ENCODE peak calls at places on chromosome 19, in eight cellular contexts. One of them, this sample, is unnamed. For H3K4me1 and H3K36me3, the result is how much of the 10 kb centered on the place peaks cover.

GRCh38 chr19:58059681-58060080 is 599 bp downstream of the ZNF135 start:
- DNase-seq in heart right ventricle: peak
- DNase-seq in vagina: no peak
- DNase-seq in left ventricle myocardium inferior: no peak
- DNase-seq in mesendoderm: no peak
- DNase-seq in CD4-positive, alpha-beta memory T cell: no peak
- DNase-seq in tibial artery: no peak
- DNase-seq in stomach: no peak
- DNase-seq in this sample: no peak

GRCh38 chr19:29484876-29485275 is 40.9 kb upstream of the VSTM2B start:
- DNase-seq in stomach: no peak
- DNase-seq in heart right ventricle: no peak
- DNase-seq in mesendoderm: no peak
- DNase-seq in vagina: peak
- DNase-seq in left ventricle myocardium inferior: no peak
- DNase-seq in tibial artery: no peak
- DNase-seq in CD4-positive, alpha-beta memory T cell: no peak
- DNase-seq in this sample: no peak

GRCh38 chr19:55490478-55491436 is 2.5 kb downstream of the SSC5D start:
- DNase-seq in mesendoderm: no peak
- DNase-seq in heart right ventricle: no peak
- DNase-seq in vagina: no peak
- DNase-seq in left ventricle myocardium inferior: no peak
- DNase-seq in CD4-positive, alpha-beta memory T cell: no peak
- DNase-seq in stomach: no peak
- DNase-seq in tibial artery: no peak
- DNase-seq in this sample: no peak

GRCh38 chr19:29909545-29909944 is 32.5 kb upstream of the URI1 start:
- DNase-seq in stomach: no peak
- DNase-seq in tibial artery: no peak
- DNase-seq in heart right ventricle: no peak
- DNase-seq in CD4-positive, alpha-beta memory T cell: no peak
- DNase-seq in left ventricle myocardium inferior: no peak
- DNase-seq in vagina: no peak
- DNase-seq in mesendoderm: no peak
- DNase-seq in this sample: no peak

GRCh38 chr19:709196-709964 is 645 bp downstream of the PALM start:
- DNase-seq in vagina: no peak
- DNase-seq in left ventricle myocardium inferior: no peak
- DNase-seq in tibial artery: no peak
- DNase-seq in heart right ventricle: no peak
- DNase-seq in stomach: no peak
- DNase-seq in mesendoderm: no peak
- DNase-seq in CD4-positive, alpha-beta memory T cell: no peak
- DNase-seq in this sample: no peak

GRCh38 chr19:12952488-12953455 is 4.3 kb downstream of the GADD45GIP1 start:
- DNase-seq in mesendoderm: no peak
- DNase-seq in left ventricle myocardium inferior: no peak
- DNase-seq in tibial artery: no peak
- DNase-seq in CD4-positive, alpha-beta memory T cell: no peak
- DNase-seq in vagina: no peak
- DNase-seq in stomach: no peak
- DNase-seq in heart right ventricle: no peak
- DNase-seq in this sample: no peak

GRCh38 chr19:45790942-45791341 is 1.7 kb downstream of the DMWD start:
- DNase-seq in tibial artery: no peak
- DNase-seq in heart right ventricle: no peak
- DNase-seq in mesendoderm: no peak
- DNase-seq in left ventricle myocardium inferior: no peak
- DNase-seq in vagina: no peak
- DNase-seq in CD4-positive, alpha-beta memory T cell: peak
- DNase-seq in stomach: no peak
- DNase-seq in this sample: peak

GRCh38 chr19:35346193-35347052 is 1.3 kb upstream of the FFAR1 start:
- DNase-seq in vagina: peak
- DNase-seq in left ventricle myocardium inferior: no peak
- DNase-seq in CD4-positive, alpha-beta memory T cell: peak
- DNase-seq in tibial artery: peak
- DNase-seq in heart right ventricle: no peak
- DNase-seq in stomach: peak
- DNase-seq in mesendoderm: no peak
- DNase-seq in this sample: peak

GRCh38 chr19:29927944-29928669 is 13.9 kb upstream of the URI1 start:
- DNase-seq in tibial artery: no peak
- DNase-seq in mesendoderm: peak
- DNase-seq in stomach: no peak
- DNase-seq in vagina: no peak
- DNase-seq in heart right ventricle: no peak
- DNase-seq in left ventricle myocardium inferior: no peak
- DNase-seq in CD4-positive, alpha-beta memory T cell: no peak
- DNase-seq in this sample: no peak

GRCh38 chr19:35720648-35721047 is 2.8 kb downstream of the KMT2B start:
- DNase-seq in vagina: no peak
- DNase-seq in stomach: no peak
- DNase-seq in mesendoderm: no peak
- DNase-seq in tibial artery: no peak
- DNase-seq in left ventricle myocardium inferior: no peak
- DNase-seq in heart right ventricle: no peak
- DNase-seq in CD4-positive, alpha-beta memory T cell: no peak
- DNase-seq in this sample: no peak

GRCh38 chr19:20287070-20287469 is 120.1 kb downstream of the ZNF486 start:
- DNase-seq in mesendoderm: no peak
- DNase-seq in vagina: no peak
- DNase-seq in left ventricle myocardium inferior: no peak
- DNase-seq in CD4-positive, alpha-beta memory T cell: no peak
- DNase-seq in heart right ventricle: no peak
- DNase-seq in stomach: no peak
- DNase-seq in tibial artery: no peak
- DNase-seq in this sample: no peak

GRCh38 chr19:1860821-1861598 is 2.4 kb downstream of the KLF16 start:
- DNase-seq in tibial artery: no peak
- DNase-seq in stomach: no peak
- DNase-seq in left ventricle myocardium inferior: no peak
- DNase-seq in mesendoderm: no peak
- DNase-seq in heart right ventricle: no peak
- DNase-seq in vagina: no peak
- DNase-seq in CD4-positive, alpha-beta memory T cell: no peak
- DNase-seq in this sample: no peak

GRCh38 chr19:38321646-38322323 is 2.1 kb downstream of the KCNK6 start:
- DNase-seq in heart right ventricle: peak
- DNase-seq in vagina: peak
- DNase-seq in stomach: no peak
- DNase-seq in CD4-positive, alpha-beta memory T cell: no peak
- DNase-seq in tibial artery: peak
- DNase-seq in left ventricle myocardium inferior: peak
- DNase-seq in mesendoderm: no peak
- DNase-seq in this sample: no peak

GRCh38 chr19:40549007-40549708 is 27.5 kb upstream of the SHKBP1 start:
- DNase-seq in stomach: peak
- DNase-seq in vagina: no peak
- DNase-seq in mesendoderm: peak
- DNase-seq in CD4-positive, alpha-beta memory T cell: peak
- DNase-seq in tibial artery: no peak
- DNase-seq in left ventricle myocardium inferior: peak
- DNase-seq in heart right ventricle: peak
- DNase-seq in this sample: peak

GRCh38 chr19:46697142-46697960 is 19.6 kb downstream of the PRKD2 start:
- DNase-seq in mesendoderm: peak
- DNase-seq in left ventricle myocardium inferior: peak
- DNase-seq in tibial artery: peak
- DNase-seq in heart right ventricle: peak
- DNase-seq in vagina: no peak
- DNase-seq in CD4-positive, alpha-beta memory T cell: no peak
- DNase-seq in stomach: peak
- DNase-seq in this sample: no peak

GRCh38 chr19:45177817-45178261 is at the start of gene TRAPPC6A:
- DNase-seq in mesendoderm: no peak
- DNase-seq in tibial artery: no peak
- DNase-seq in stomach: peak
- DNase-seq in left ventricle myocardium inferior: no peak
- DNase-seq in CD4-positive, alpha-beta memory T cell: no peak
- DNase-seq in vagina: no peak
- DNase-seq in heart right ventricle: no peak
- DNase-seq in this sample: peak

GRCh38 chr19:46714523-46715106 is 2.3 kb downstream of the PRKD2 start:
- DNase-seq in tibial artery: no peak
- DNase-seq in heart right ventricle: no peak
- DNase-seq in left ventricle myocardium inferior: no peak
- DNase-seq in stomach: no peak
- DNase-seq in vagina: no peak
- DNase-seq in mesendoderm: no peak
- DNase-seq in CD4-positive, alpha-beta memory T cell: peak
- DNase-seq in this sample: no peak

GRCh38 chr19:51615991-51616390 is 14.2 kb downstream of the SIGLEC5 start:
- DNase-seq in tibial artery: no peak
- DNase-seq in CD4-positive, alpha-beta memory T cell: no peak
- DNase-seq in stomach: no peak
- DNase-seq in mesendoderm: no peak
- DNase-seq in left ventricle myocardium inferior: no peak
- DNase-seq in heart right ventricle: no peak
- DNase-seq in vagina: no peak
- DNase-seq in this sample: no peak

GRCh38 chr19:1884291-1884718 is 991 bp downstream of the ABHD17A start:
- DNase-seq in stomach: no peak
- DNase-seq in tibial artery: no peak
- DNase-seq in CD4-positive, alpha-beta memory T cell: peak
- DNase-seq in left ventricle myocardium inferior: no peak
- DNase-seq in heart right ventricle: no peak
- DNase-seq in vagina: no peak
- DNase-seq in mesendoderm: no peak
- DNase-seq in this sample: peak

GRCh38 chr19:38815059-38816001 is 2.6 kb upstream of the LGALS4 start:
- DNase-seq in tibial artery: no peak
- DNase-seq in left ventricle myocardium inferior: no peak
- DNase-seq in stomach: no peak
- DNase-seq in vagina: no peak
- DNase-seq in CD4-positive, alpha-beta memory T cell: no peak
- DNase-seq in mesendoderm: no peak
- DNase-seq in heart right ventricle: no peak
- DNase-seq in this sample: no peak

GRCh38 chr19:51036519-51036918 is 1.7 kb upstream of the KLK12 start:
- DNase-seq in heart right ventricle: no peak
- DNase-seq in left ventricle myocardium inferior: no peak
- DNase-seq in CD4-positive, alpha-beta memory T cell: no peak
- DNase-seq in vagina: no peak
- DNase-seq in mesendoderm: peak
- DNase-seq in tibial artery: no peak
- DNase-seq in stomach: no peak
- DNase-seq in this sample: no peak

GRCh38 chr19:45507864-45508680 is 793 bp downstream of the VASP start:
- DNase-seq in tibial artery: peak
- DNase-seq in heart right ventricle: peak
- DNase-seq in mesendoderm: peak
- DNase-seq in vagina: no peak
- DNase-seq in CD4-positive, alpha-beta memory T cell: peak
- DNase-seq in left ventricle myocardium inferior: no peak
- DNase-seq in stomach: peak
- DNase-seq in this sample: no peak

GRCh38 chr19:16367269-16367683 is 42.6 kb downstream of the KLF2 start:
- DNase-seq in CD4-positive, alpha-beta memory T cell: peak
- DNase-seq in heart right ventricle: no peak
- DNase-seq in tibial artery: no peak
- DNase-seq in left ventricle myocardium inferior: no peak
- DNase-seq in mesendoderm: no peak
- DNase-seq in stomach: no peak
- DNase-seq in vagina: no peak
- DNase-seq in this sample: peak
- H3K4me1 ChIP-seq in CD4-positive, alpha-beta memory T cell: half or more
- H3K4me1 ChIP-seq in heart right ventricle: under half
- H3K4me1 ChIP-seq in tibial artery: under half
- H3K4me1 ChIP-seq in left ventricle myocardium inferior: under half
- H3K4me1 ChIP-seq in mesendoderm: under half
- H3K4me1 ChIP-seq in stomach: half or more
- H3K4me1 ChIP-seq in vagina: under half
- H3K4me1 ChIP-seq in this sample: half or more

GRCh38 chr19:50003810-50004419 is 21.3 kb downstream of the VRK3 start:
- DNase-seq in heart right ventricle: no peak
- DNase-seq in vagina: no peak
- DNase-seq in stomach: peak
- DNase-seq in left ventricle myocardium inferior: no peak
- DNase-seq in mesendoderm: no peak
- DNase-seq in CD4-positive, alpha-beta memory T cell: no peak
- DNase-seq in tibial artery: peak
- DNase-seq in this sample: no peak
- H3K36me3 ChIP-seq in heart right ventricle: under half
- H3K36me3 ChIP-seq in vagina: under half
- H3K36me3 ChIP-seq in stomach: half or more
- H3K36me3 ChIP-seq in left ventricle myocardium inferior: half or more
- H3K36me3 ChIP-seq in mesendoderm: under half
- H3K36me3 ChIP-seq in CD4-positive, alpha-beta memory T cell: half or more
- H3K36me3 ChIP-seq in tibial artery: under half
- H3K36me3 ChIP-seq in this sample: half or more

DNA sequence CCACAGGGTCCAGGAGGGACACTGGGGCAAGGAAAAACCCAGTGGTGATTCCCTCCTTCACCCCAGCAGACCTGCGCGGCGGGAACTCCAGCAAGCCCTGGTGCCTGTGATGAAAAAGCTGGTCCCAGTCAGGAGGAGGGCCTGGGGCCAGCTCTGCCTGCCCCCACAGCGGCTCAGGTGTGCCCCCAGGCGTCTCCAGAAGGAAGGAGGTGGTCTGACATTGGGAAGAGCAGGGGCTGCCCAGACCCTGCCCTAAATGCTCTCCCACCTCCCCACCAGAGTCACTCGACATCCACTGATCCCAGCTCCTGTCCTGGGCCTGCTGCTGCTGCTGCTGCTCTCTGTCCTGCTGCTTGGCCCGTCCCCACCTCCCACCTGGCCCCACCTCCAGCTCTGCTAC is 6.2 kb downstream of the PTH2 start:
- DNase-seq in heart right ventricle: no peak
- DNase-seq in tibial artery: no peak
- DNase-seq in vagina: no peak
- DNase-seq in stomach: no peak
- DNase-seq in CD4-positive, alpha-beta memory T cell: no peak
- DNase-seq in mesendoderm: no peak
- DNase-seq in left ventricle myocardium inferior: no peak
- DNase-seq in this sample: no peak
- H3K4me1 ChIP-seq in heart right ventricle: under half
- H3K4me1 ChIP-seq in tibial artery: under half
- H3K4me1 ChIP-seq in vagina: under half
- H3K4me1 ChIP-seq in stomach: under half
- H3K4me1 ChIP-seq in CD4-positive, alpha-beta memory T cell: under half
- H3K4me1 ChIP-seq in mesendoderm: under half
- H3K4me1 ChIP-seq in left ventricle myocardium inferior: under half
- H3K4me1 ChIP-seq in this sample: under half

GRCh38 chr19:32638625-32639024 is 36.4 kb downstream of the ANKRD27 start:
- DNase-seq in tibial artery: no peak
- DNase-seq in stomach: no peak
- DNase-seq in mesendoderm: no peak
- DNase-seq in vagina: no peak
- DNase-seq in heart right ventricle: no peak
- DNase-seq in CD4-positive, alpha-beta memory T cell: no peak
- DNase-seq in left ventricle myocardium inferior: no peak
- DNase-seq in this sample: no peak
- H3K36me3 ChIP-seq in tibial artery: half or more
- H3K36me3 ChIP-seq in stomach: half or more
- H3K36me3 ChIP-seq in mesendoderm: under half
- H3K36me3 ChIP-seq in vagina: under half
- H3K36me3 ChIP-seq in heart right ventricle: under half
- H3K36me3 ChIP-seq in CD4-positive, alpha-beta memory T cell: under half
- H3K36me3 ChIP-seq in left ventricle myocardium inferior: half or more
- H3K36me3 ChIP-seq in this sample: under half

GRCh38 chr19:41859618-41860418 is at the start of gene RPS19:
- DNase-seq in vagina: peak
- DNase-seq in CD4-positive, alpha-beta memory T cell: peak
- DNase-seq in left ventricle myocardium inferior: peak
- DNase-seq in stomach: peak
- DNase-seq in tibial artery: peak
- DNase-seq in heart right ventricle: peak
- DNase-seq in mesendoderm: peak
- DNase-seq in this sample: peak
- H3K4me1 ChIP-seq in vagina: under half
- H3K4me1 ChIP-seq in CD4-positive, alpha-beta memory T cell: under half
- H3K4me1 ChIP-seq in left ventricle myocardium inferior: under half
- H3K4me1 ChIP-seq in stomach: under half
- H3K4me1 ChIP-seq in tibial artery: under half
- H3K4me1 ChIP-seq in heart right ventricle: under half
- H3K4me1 ChIP-seq in mesendoderm: under half
- H3K4me1 ChIP-seq in this sample: under half